ENCODE peak calls at places on chromosomes 12 and 14, in six cellular contexts. O is A549, W is SK-N-SH, F is H1, E is HepG2, G is GM12878. H is an unnamed sample.

GRCh38 chr14:93752980-93753561 is 35.2 kb downstream of the PRIMA1 start:
- DNase-seq in E (no peak), G (no peak), F (no peak), O (no peak), W (peak; percentile 42), H (no peak)

GRCh38 chr12:90695415-90695814 is 259.6 kb downstream of the CCER1 start:
- DNase-seq in F (no peak), O (no peak), G (no peak), W (no peak), E (no peak), H (no peak)

GRCh38 chr12:47079894-47080724 is at the start of gene AMIGO2:
- DNase-seq in G (no peak), F (no peak), O (peak; percentile 95), W (no peak), E (no peak), H (peak; percentile 41)

GRCh38 chr12:131375261-131375971 is 335.5 kb upstream of the SFSWAP start:
- DNase-seq in O (no peak), G (no peak), F (no peak), W (no peak), E (no peak), H (no peak)

GRCh38 chr14:61747342-61747741 is 14.9 kb upstream of the SNAPC1 start:
- DNase-seq in E (no peak), F (no peak), W (no peak), O (no peak), G (no peak), H (no peak)

GRCh38 chr14:94089479-94089878 is 8.4 kb downstream of the IFI27L1 start:
- DNase-seq in W (no peak), E (no peak), G (no peak), O (no peak), F (no peak), H (no peak)

GRCh38 chr12:32568241-32568640 is 110.9 kb upstream of the DNM1L start:
- DNase-seq in F (no peak), W (no peak), G (no peak), E (peak; percentile 31), O (peak; percentile 61), H (no peak)

GRCh38 chr12:130665753-130666152 is 50.3 kb downstream of the RIMBP2 start:
- DNase-seq in O (no peak), F (no peak), W (peak; percentile 61), E (no peak), G (no peak), H (no peak)

GRCh38 chr12:115638753-115639666 is 638.5 kb downstream of the MED13L start:
- DNase-seq in F (no peak), O (no peak), G (no peak), W (peak; percentile 49), E (no peak), H (no peak)

GRCh38 chr12:121812320-121812871 is 8.6 kb downstream of the SETD1B start:
- DNase-seq in E (no peak), W (peak; percentile 95), G (no peak), O (peak; percentile 82), F (no peak), H (peak; percentile 79)

GRCh38 chr12:52525661-52526499 is 5.7 kb upstream of the KRT5 start:
- DNase-seq in W (no peak), F (no peak), E (no peak), G (no peak), O (no peak), H (no peak)

GRCh38 chr12:112559784-112560183 is 141.0 kb downstream of the PTPN11 start:
- DNase-seq in G (no peak), W (no peak), F (no peak), E (no peak), O (no peak), H (no peak)

GRCh38 chr12:126171936-126172559 is 1106.8 kb downstream of the AACS start:
- DNase-seq in F (no peak), O (no peak), W (no peak), G (no peak), E (no peak), H (no peak)

GRCh38 chr14:79583738-79584405 is 627.4 kb downstream of the DIO2 start:
- DNase-seq in E (no peak), G (no peak), F (no peak), W (no peak), O (peak; percentile 21), H (no peak)

GRCh38 chr14:38201137-38201828 is 6.4 kb upstream of the SSTR1 start:
- DNase-seq in O (no peak), E (no peak), F (no peak), G (no peak), W (no peak), H (no peak)

GRCh38 chr12:70721958-70722357 is 84.7 kb upstream of the PTPRB start:
- DNase-seq in O (no peak), E (no peak), F (no peak), G (no peak), W (no peak), H (no peak)

GRCh38 chr12:49962861-49963765 is 1.4 kb downstream of the AQP5 start:
- DNase-seq in F (no peak), W (no peak), G (no peak), E (no peak), O (peak; percentile 65), H (no peak)

GRCh38 chr12:122691566-122691965 is 11.6 kb downstream of the HCAR2 start:
- DNase-seq in E (no peak), G (no peak), O (no peak), W (no peak), F (no peak), H (no peak)

GRCh38 chr12:12722351-12723146 is 5.4 kb downstream of the CDKN1B start:
- DNase-seq in F (no peak), W (no peak), E (no peak), G (no peak), O (peak; percentile 58), H (no peak)

GRCh38 chr12:119008691-119009221 is 27.4 kb downstream of the SRRM4 start:
- DNase-seq in E (no peak), G (no peak), F (no peak), O (no peak), W (peak; percentile 74), H (no peak)

GRCh38 chr12:91103101-91103500 is 8.2 kb downstream of the LUM start:
- DNase-seq in O (no peak), W (no peak), E (no peak), F (no peak), G (no peak), H (no peak)

GRCh38 chr14:50085570-50086315 is 30.6 kb downstream of the VCPKMT start:
- DNase-seq in F (no peak), G (peak; percentile 95), O (no peak), W (no peak), E (no peak), H (no peak)

GRCh38 chr12:66900616-66901015 is 221.7 kb upstream of the GRIP1 start:
- DNase-seq in O (no peak), G (no peak), E (no peak), W (no peak), F (no peak), H (no peak)

GRCh38 chr14:56333361-56334279 is 215.4 kb downstream of the PELI2 start:
- DNase-seq in G (no peak), F (no peak), W (no peak), O (peak; percentile 77), E (peak; percentile 13), H (no peak)

DNA sequence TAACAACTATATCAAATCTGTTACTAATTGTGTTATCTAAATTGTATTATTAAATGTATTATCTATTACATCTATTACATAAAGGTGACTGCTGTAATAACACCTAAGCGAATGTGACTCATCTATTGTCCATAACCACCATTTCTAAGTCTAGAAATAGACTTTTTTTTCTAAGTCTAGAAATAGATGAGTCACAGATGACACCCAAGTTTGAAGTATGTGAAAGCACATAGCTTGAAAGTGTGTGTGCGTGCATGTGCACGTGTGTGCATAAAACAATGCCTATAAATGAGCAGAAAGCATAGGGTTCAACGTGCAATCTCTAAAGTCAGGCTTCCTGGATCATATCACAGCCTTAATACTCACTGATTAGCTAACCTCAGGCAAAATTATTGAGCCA is 451.3 kb upstream of the USP15 start:
- DNase-seq in O (no peak), E (no peak), G (no peak), F (no peak), W (no peak), H (no peak)
- TF ChIP-seq CHD2 in O (no peak), E (no peak), G (no peak), F (no peak), W (no peak), H (no peak)

GRCh38 chr12:26853303-26854027 is 20.5 kb upstream of the ITPR2 start:
- DNase-seq in E (peak; percentile 58), G (no peak), W (peak; percentile 63), F (no peak), O (peak; percentile 67), H (peak; percentile 55)
- TF ChIP-seq CHD2 in E (no peak), G (no peak), W (no peak), F (no peak), O (no peak), H (no peak)

DNA sequence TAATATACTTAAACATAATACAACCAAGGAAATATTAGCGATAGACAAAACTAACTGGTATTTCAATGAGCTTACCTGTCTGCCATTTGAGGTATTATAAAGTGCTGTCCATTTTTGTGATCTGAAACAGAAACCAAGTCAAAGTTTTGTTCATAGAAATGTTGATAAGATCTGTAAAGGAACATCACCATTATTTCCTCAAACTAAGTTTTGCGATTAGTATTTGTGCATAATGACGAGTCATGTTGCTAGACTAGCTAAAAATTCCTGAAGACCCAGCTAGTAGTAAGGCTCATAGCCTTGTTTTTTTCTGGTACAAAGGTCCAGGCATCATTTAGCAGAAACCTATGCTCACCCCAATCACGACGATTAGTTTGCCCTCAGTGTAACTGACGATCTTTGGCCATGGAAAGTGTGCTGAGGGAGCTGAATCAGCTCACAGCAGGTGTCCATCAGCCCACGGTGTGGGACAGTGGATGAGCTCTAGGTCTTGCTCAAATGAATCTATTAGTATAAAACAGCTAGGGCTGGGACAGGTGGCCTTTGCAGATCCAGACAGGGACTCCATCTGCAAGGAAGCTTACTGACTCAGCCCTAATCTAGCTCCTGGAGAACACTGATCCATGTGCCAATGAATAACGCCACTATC is 28.7 kb downstream of the GIT2 start:
- DNase-seq in F (no peak), W (no peak), E (no peak), O (no peak), G (no peak), H (peak; percentile 20)
- TF ChIP-seq CHD2 in F (no peak), W (no peak), E (no peak), O (no peak), G (no peak), H (no peak)

GRCh38 chr12:2406903-2407302 is 354.1 kb downstream of the CACNA1C start:
- DNase-seq in G (no peak), F (no peak), O (no peak), W (no peak), E (no peak), H (no peak)
- TF ChIP-seq CHD2 in G (no peak), F (no peak), O (no peak), W (no peak), E (no peak), H (no peak)

GRCh38 chr14:22994762-22995275 is 12.5 kb upstream of the AJUBA start:
- DNase-seq in G (no peak), F (no peak), E (peak; percentile 67), W (peak; percentile 77), O (peak; percentile 40), H (peak; percentile 32)
- TF ChIP-seq CHD2 in G (no peak), F (no peak), E (no peak), W (peak; percentile 58), O (no peak), H (no peak)

GRCh38 chr12:3592856-3593625 is 102.0 kb downstream of the PRMT8 start:
- DNase-seq in E (no peak), W (no peak), O (no peak), F (no peak), G (no peak), H (no peak)
- TF ChIP-seq CHD2 in E (no peak), W (no peak), O (no peak), F (no peak), G (no peak), H (no peak)